ENCODE peak calls at places on chromosome 14, in seven cellular contexts. One of them, this sample, is unnamed.

GRCh38 chr14:100382106-100382455 is 58.9 kb downstream of the SLC25A47 start:
- DNase-seq in body of pancreas: no peak
- DNase-seq in tibial nerve: no peak
- DNase-seq in ovary: no peak
- DNase-seq in esophagus squamous epithelium: no peak
- DNase-seq in A549: no peak
- DNase-seq in uterus: no peak
- DNase-seq in this sample: no peak

GRCh38 chr14:73166399-73166798 is 30.1 kb downstream of the PSEN1 start:
- DNase-seq in ovary: no peak
- DNase-seq in uterus: no peak
- DNase-seq in esophagus squamous epithelium: no peak
- DNase-seq in body of pancreas: no peak
- DNase-seq in tibial nerve: no peak
- DNase-seq in A549: no peak
- DNase-seq in this sample: no peak

GRCh38 chr14:96536807-96537206 is 34.6 kb downstream of the PAPOLA start:
- DNase-seq in A549: no peak
- DNase-seq in tibial nerve: no peak
- DNase-seq in uterus: no peak
- DNase-seq in ovary: no peak
- DNase-seq in esophagus squamous epithelium: no peak
- DNase-seq in body of pancreas: no peak
- DNase-seq in this sample: no peak

GRCh38 chr14:77290705-77291104 is 19.7 kb upstream of the NGB start:
- DNase-seq in esophagus squamous epithelium: no peak
- DNase-seq in uterus: no peak
- DNase-seq in tibial nerve: no peak
- DNase-seq in A549: no peak
- DNase-seq in ovary: no peak
- DNase-seq in body of pancreas: no peak
- DNase-seq in this sample: no peak

GRCh38 chr14:52080171-52080800 is 11.4 kb upstream of the NID2 start:
- DNase-seq in ovary: no peak
- DNase-seq in uterus: no peak
- DNase-seq in A549: no peak
- DNase-seq in esophagus squamous epithelium: no peak
- DNase-seq in tibial nerve: no peak
- DNase-seq in body of pancreas: no peak
- DNase-seq in this sample: no peak

GRCh38 chr14:95527392-95528002 is 7.4 kb upstream of the GLRX5 start:
- DNase-seq in A549: peak; percentile 44
- DNase-seq in body of pancreas: peak; percentile 43
- DNase-seq in esophagus squamous epithelium: no peak
- DNase-seq in tibial nerve: peak; percentile 91
- DNase-seq in ovary: no peak
- DNase-seq in uterus: peak; percentile 80
- DNase-seq in this sample: peak; percentile 89

GRCh38 chr14:104940526-104941150 is 16.0 kb downstream of the PLD4 start:
- DNase-seq in tibial nerve: no peak
- DNase-seq in A549: no peak
- DNase-seq in uterus: no peak
- DNase-seq in esophagus squamous epithelium: no peak
- DNase-seq in body of pancreas: no peak
- DNase-seq in ovary: no peak
- DNase-seq in this sample: no peak

GRCh38 chr14:104664588-104664987 is 24.8 kb upstream of the INF2 start:
- DNase-seq in body of pancreas: no peak
- DNase-seq in ovary: no peak
- DNase-seq in uterus: no peak
- DNase-seq in esophagus squamous epithelium: no peak
- DNase-seq in A549: no peak
- DNase-seq in tibial nerve: no peak
- DNase-seq in this sample: no peak

GRCh38 chr14:72614365-72614764 is 279.5 kb downstream of the DPF3 start:
- DNase-seq in A549: no peak
- DNase-seq in tibial nerve: no peak
- DNase-seq in ovary: no peak
- DNase-seq in esophagus squamous epithelium: no peak
- DNase-seq in body of pancreas: no peak
- DNase-seq in uterus: no peak
- DNase-seq in this sample: no peak

DNA sequence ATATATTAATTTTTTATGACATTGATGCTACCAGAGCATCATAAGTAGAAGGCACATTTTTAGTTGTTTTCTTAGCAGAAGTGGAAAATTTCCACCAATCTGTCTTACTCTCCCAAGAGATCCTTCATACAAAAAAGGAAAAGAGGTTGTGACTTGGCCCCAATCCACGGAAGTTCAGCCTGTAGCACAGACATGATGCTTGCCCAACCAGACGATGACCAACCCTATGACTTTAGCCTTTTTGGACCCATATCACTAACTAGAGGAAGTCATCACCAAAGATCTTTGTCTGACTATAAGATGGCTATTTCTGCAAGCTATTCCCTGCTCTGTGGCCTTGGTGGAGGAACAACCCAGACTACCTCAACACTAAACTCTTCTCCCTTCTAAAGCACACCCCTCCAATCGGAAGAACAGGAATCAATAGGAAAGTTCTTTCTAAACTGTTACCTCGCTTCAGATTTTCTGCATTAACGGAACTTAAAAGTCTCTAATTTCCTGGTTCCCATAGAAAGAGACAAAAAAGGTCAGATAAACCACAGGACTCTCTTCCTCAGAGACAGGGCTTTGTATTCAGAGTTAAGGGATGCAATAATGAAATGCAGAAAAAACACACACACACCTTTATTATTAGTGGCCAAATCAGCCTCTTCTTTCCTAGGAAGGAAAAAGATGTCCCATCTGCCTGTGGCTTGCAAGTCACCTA is 4.1 kb upstream of the RHOJ start:
- DNase-seq in uterus: no peak
- DNase-seq in esophagus squamous epithelium: no peak
- DNase-seq in ovary: no peak
- DNase-seq in body of pancreas: no peak
- DNase-seq in tibial nerve: no peak
- DNase-seq in A549: no peak
- DNase-seq in this sample: no peak
- TF ChIP-seq POLR2A in uterus: no peak
- TF ChIP-seq POLR2A in esophagus squamous epithelium: no peak
- TF ChIP-seq POLR2A in ovary: no peak
- TF ChIP-seq POLR2A in body of pancreas: no peak
- TF ChIP-seq POLR2A in tibial nerve: no peak
- TF ChIP-seq POLR2A in A549: no peak
- TF ChIP-seq POLR2A in this sample: no peak

GRCh38 chr14:91215381-91215780 is 29.1 kb downstream of the GPR68 start:
- DNase-seq in A549: no peak
- DNase-seq in esophagus squamous epithelium: no peak
- DNase-seq in uterus: no peak
- DNase-seq in body of pancreas: no peak
- DNase-seq in tibial nerve: no peak
- DNase-seq in ovary: no peak
- DNase-seq in this sample: no peak

GRCh38 chr14:91218041-91218440 is 26.5 kb downstream of the GPR68 start:
- DNase-seq in body of pancreas: no peak
- DNase-seq in ovary: no peak
- DNase-seq in uterus: no peak
- DNase-seq in esophagus squamous epithelium: no peak
- DNase-seq in tibial nerve: no peak
- DNase-seq in A549: no peak
- DNase-seq in this sample: no peak

GRCh38 chr14:91219505-91220389 is 24.8 kb downstream of the GPR68 start:
- DNase-seq in tibial nerve: no peak
- DNase-seq in uterus: no peak
- DNase-seq in A549: no peak
- DNase-seq in esophagus squamous epithelium: no peak
- DNase-seq in body of pancreas: no peak
- DNase-seq in ovary: no peak
- DNase-seq in this sample: peak; percentile 50

GRCh38 chr14:91214306-91214705 is 30.2 kb downstream of the GPR68 start:
- DNase-seq in esophagus squamous epithelium: no peak
- DNase-seq in A549: no peak
- DNase-seq in ovary: no peak
- DNase-seq in body of pancreas: no peak
- DNase-seq in tibial nerve: no peak
- DNase-seq in uterus: no peak
- DNase-seq in this sample: no peak

DNA sequence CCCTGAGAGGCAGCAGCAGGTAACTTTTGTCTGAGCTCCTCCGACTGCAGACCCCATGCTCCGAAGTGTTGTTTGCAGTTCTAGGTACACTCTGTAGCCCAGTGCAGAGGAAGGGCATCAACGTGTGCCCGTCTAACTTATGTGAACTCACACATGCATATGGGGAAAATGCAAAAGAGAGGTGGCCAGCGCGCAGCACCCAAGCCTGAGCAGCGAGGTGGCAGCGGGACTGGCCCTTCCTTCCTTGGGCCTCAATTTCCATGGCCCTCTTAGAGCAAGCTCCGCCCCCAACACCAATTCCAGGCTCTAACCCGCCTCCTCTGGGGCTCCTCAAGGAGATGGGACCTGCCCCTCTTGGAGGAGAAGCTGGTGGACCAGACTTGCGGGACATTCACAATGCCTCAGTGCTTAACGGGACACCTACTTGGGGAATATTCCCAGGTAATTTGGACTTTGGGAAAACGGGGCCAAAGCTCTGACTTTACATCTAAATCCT is 27.7 kb downstream of the GPR68 start:
- DNase-seq in ovary: no peak
- DNase-seq in body of pancreas: no peak
- DNase-seq in esophagus squamous epithelium: no peak
- DNase-seq in uterus: no peak
- DNase-seq in A549: no peak
- DNase-seq in tibial nerve: no peak
- DNase-seq in this sample: no peak
- H3K4me3 ChIP-seq in ovary: no peak overlapping the region
- H3K4me3 ChIP-seq in body of pancreas: no peak overlapping the region
- H3K4me3 ChIP-seq in esophagus squamous epithelium: no peak overlapping the region
- H3K4me3 ChIP-seq in uterus: no peak overlapping the region
- H3K4me3 ChIP-seq in A549: no peak overlapping the region
- H3K4me3 ChIP-seq in tibial nerve: no peak overlapping the region
- H3K4me3 ChIP-seq in this sample: no peak overlapping the region

GRCh38 chr14:93969082-93969828 is 7.1 kb downstream of the ASB2 start:
- DNase-seq in tibial nerve: no peak
- DNase-seq in body of pancreas: no peak
- DNase-seq in ovary: no peak
- DNase-seq in uterus: no peak
- DNase-seq in esophagus squamous epithelium: no peak
- DNase-seq in A549: no peak
- DNase-seq in this sample: peak; percentile 23
- TF ChIP-seq POLR2A in tibial nerve: no peak
- TF ChIP-seq POLR2A in body of pancreas: no peak
- TF ChIP-seq POLR2A in ovary: no peak
- TF ChIP-seq POLR2A in uterus: no peak
- TF ChIP-seq POLR2A in esophagus squamous epithelium: no peak
- TF ChIP-seq POLR2A in A549: no peak
- TF ChIP-seq POLR2A in this sample: no peak

DNA sequence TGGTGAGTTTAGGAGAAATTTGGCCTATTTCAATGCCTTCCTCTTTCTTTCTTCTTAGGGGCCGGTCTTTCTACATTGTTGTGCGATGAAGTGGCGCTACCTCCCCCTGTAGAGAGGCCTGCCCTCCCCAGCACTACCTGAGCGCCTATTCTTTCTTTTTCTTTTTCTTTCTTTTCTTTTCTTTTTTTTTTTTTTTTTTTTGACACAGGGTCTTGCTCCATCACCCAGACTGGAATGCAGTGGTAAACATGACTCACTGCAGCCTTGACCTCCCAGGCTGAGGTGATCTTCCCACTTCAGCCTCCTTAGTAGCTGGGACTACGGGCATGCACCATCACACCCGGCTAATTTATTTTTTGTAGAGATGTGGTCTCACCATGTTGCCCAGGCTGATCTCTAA is 136.1 kb upstream of the MAX start:
- DNase-seq in tibial nerve: no peak
- DNase-seq in uterus: no peak
- DNase-seq in esophagus squamous epithelium: no peak
- DNase-seq in A549: peak; percentile 63
- DNase-seq in body of pancreas: no peak
- DNase-seq in ovary: peak; percentile 26
- DNase-seq in this sample: peak; percentile 54
- H3K4me3 ChIP-seq in tibial nerve: no peak overlapping the region
- H3K4me3 ChIP-seq in uterus: no peak overlapping the region
- H3K4me3 ChIP-seq in esophagus squamous epithelium: no peak overlapping the region
- H3K4me3 ChIP-seq in A549: no peak overlapping the region
- H3K4me3 ChIP-seq in body of pancreas: no peak overlapping the region
- H3K4me3 ChIP-seq in ovary: no peak overlapping the region
- H3K4me3 ChIP-seq in this sample: no peak overlapping the region

GRCh38 chr14:94485944-94486841 is 10.2 kb upstream of the SERPINA9 start:
- DNase-seq in body of pancreas: peak; percentile 56
- DNase-seq in tibial nerve: peak; percentile 39
- DNase-seq in esophagus squamous epithelium: no peak
- DNase-seq in ovary: peak; percentile 69
- DNase-seq in uterus: no peak
- DNase-seq in A549: peak; percentile 37
- DNase-seq in this sample: peak; percentile 53
- TF ChIP-seq POLR2A in body of pancreas: no peak
- TF ChIP-seq POLR2A in tibial nerve: no peak
- TF ChIP-seq POLR2A in esophagus squamous epithelium: no peak
- TF ChIP-seq POLR2A in ovary: no peak
- TF ChIP-seq POLR2A in uterus: no peak
- TF ChIP-seq POLR2A in A549: no peak
- TF ChIP-seq POLR2A in this sample: no peak

This sample was measured in adrenal gland.